ENCODE peak calls at places on chromosomes 4 and X, in four cellular contexts. H, J, A and P are unnamed samples.

GRCh38 chr4:164731827-164732474 is 22.0 kb upstream of the SMIM31 start:
- DNase-seq in H (no peak), J (peak; percentile 31), A (peak; percentile 51), P (peak; percentile 63)

GRCh38 chrX:39936886-39937770 is 160.6 kb downstream of the BCOR start:
- DNase-seq in H (peak; percentile 44), J (no peak), A (peak; percentile 3), P (peak; percentile 30)

GRCh38 chrX:147912093-147912801 is 528 bp downstream of the FMR1 start:
- DNase-seq in H (peak; percentile 84), J (peak; percentile 25), A (peak; percentile 33), P (peak; percentile 37)

GRCh38 chr4:3368841-3369760 is 72.7 kb upstream of the HGFAC start:
- DNase-seq in H (no peak), J (peak; percentile 30), A (no peak), P (no peak)

GRCh38 chrX:123121241-123121640 is 62.8 kb upstream of the GRIA3 start:
- DNase-seq in H (no peak), J (no peak), A (no peak), P (no peak)

GRCh38 chr4:187175197-187175596 is 451.5 kb upstream of the FAT1 start:
- DNase-seq in H (no peak), J (no peak), A (no peak), P (no peak)

GRCh38 chr4:127601029-127601428 is 31.7 kb upstream of the INTU start:
- DNase-seq in H (no peak), J (no peak), A (no peak), P (no peak)

GRCh38 chrX:126799059-126799458 is 20.5 kb upstream of the PRR32 start:
- DNase-seq in H (no peak), J (no peak), A (no peak), P (no peak)